ENCODE peak calls at places on chromosomes 1 and 21, in six cellular contexts. P is transverse colon, Z is AG09309, L is ovary, Y is brain microvascular endothelial cell, X is dorsolateral prefrontal cortex. W is an unnamed sample.

GRCh38 chr1:15684468-15685283 is 556 bp downstream of the PLEKHM2 start:
- DNase-seq in P (peak; percentile 47), Z (no peak), L (peak; percentile 33), Y (no peak), X (peak; percentile 53), W (no peak)

GRCh38 chr21:33036430-33037162 is 10.9 kb downstream of the OLIG2 start:
- DNase-seq in P (no peak), Z (peak; percentile 13), L (no peak), Y (peak; percentile 55), X (no peak), W (no peak)

GRCh38 chr1:42963378-42964005 is 4.8 kb upstream of the SLC2A1 start:
- DNase-seq in P (no peak), Z (no peak), L (no peak), Y (peak; percentile 63), X (no peak), W (peak; percentile 73)

GRCh38 chr1:155000475-155000724 is 2.2 kb upstream of the ZBTB7B start:
- DNase-seq in P (peak; percentile 57), Z (no peak), L (no peak), Y (no peak), X (no peak), W (no peak)

GRCh38 chr1:102790997-102791396 is 317.3 kb downstream of the COL11A1 start:
- DNase-seq in P (no peak), Z (no peak), L (no peak), Y (peak; percentile 19), X (no peak), W (no peak)

GRCh38 chr1:3304692-3305091 is 149.8 kb upstream of the ARHGEF16 start:
- DNase-seq in P (no peak), Z (no peak), L (no peak), Y (no peak), X (no peak), W (no peak)

GRCh38 chr1:37143818-37144217 is 109.5 kb upstream of the GRIK3 start:
- DNase-seq in P (no peak), Z (no peak), L (no peak), Y (no peak), X (no peak), W (no peak)

GRCh38 chr1:41501581-41501980 is 17.1 kb upstream of the EDN2 start:
- DNase-seq in P (peak; percentile 92), Z (no peak), L (no peak), Y (no peak), X (no peak), W (no peak)

GRCh38 chr1:41493117-41493536 is 8.6 kb upstream of the EDN2 start:
- DNase-seq in P (no peak), Z (no peak), L (no peak), Y (peak; percentile 91), X (no peak), W (peak; percentile 88)

GRCh38 chr1:56477164-56478111 is 101.9 kb downstream of the PLPP3 start:
- DNase-seq in P (peak; percentile 52), Z (no peak), L (peak; percentile 83), Y (peak; percentile 42), X (peak; percentile 72), W (no peak)

GRCh38 chr1:180168786-180169640 is 14.3 kb downstream of the QSOX1 start:
- DNase-seq in P (peak; percentile 83), Z (no peak), L (no peak), Y (no peak), X (no peak), W (no peak)
- TF ChIP-seq CTCF in P (peak; percentile 68), Z (peak; percentile 67), L (no peak), Y (peak; percentile 88), X (peak; percentile 23), W (peak; percentile 82)

GRCh38 chr1:22447581-22448215 is 4.0 kb upstream of the ZBTB40 start:
- DNase-seq in P (no peak), Z (peak; percentile 52), L (peak; percentile 22), Y (peak; percentile 84), X (no peak), W (peak; percentile 27)
- H3K4me3 ChIP-seq in P (no peak overlapping the region), Z (no peak overlapping the region), L (no peak overlapping the region), Y (no peak overlapping the region), X (no peak overlapping the region), W (no peak overlapping the region)

GRCh38 chr1:70486676-70487470 is 75.8 kb downstream of the CTH start:
- DNase-seq in P (no peak), Z (peak; percentile 62), L (peak; percentile 75), Y (peak; percentile 88), X (no peak), W (peak; percentile 74)
- TF ChIP-seq CTCF in P (no peak), Z (no peak), L (no peak), Y (peak; percentile 15), X (no peak), W (no peak)

GRCh38 chr1:203480525-203481084 is 5.0 kb downstream of the PRELP start:
- DNase-seq in P (peak; percentile 91), Z (peak; percentile 86), L (peak; percentile 82), Y (peak; percentile 40), X (no peak), W (no peak)
- H3K4me3 ChIP-seq in P (no peak overlapping the region), Z (no peak overlapping the region), L (peak overlapping the region; percentile 62), Y (no peak overlapping the region), X (no peak overlapping the region), W (no peak overlapping the region)

GRCh38 chr1:147665521-147665920 is 4.8 kb downstream of the ACP6 start:
- DNase-seq in P (no peak), Z (no peak), L (no peak), Y (peak; percentile 19), X (no peak), W (no peak)
- TF ChIP-seq CTCF in P (no peak), Z (peak; percentile 17), L (no peak), Y (peak; percentile 58), X (no peak), W (peak; percentile 57)

DNA sequence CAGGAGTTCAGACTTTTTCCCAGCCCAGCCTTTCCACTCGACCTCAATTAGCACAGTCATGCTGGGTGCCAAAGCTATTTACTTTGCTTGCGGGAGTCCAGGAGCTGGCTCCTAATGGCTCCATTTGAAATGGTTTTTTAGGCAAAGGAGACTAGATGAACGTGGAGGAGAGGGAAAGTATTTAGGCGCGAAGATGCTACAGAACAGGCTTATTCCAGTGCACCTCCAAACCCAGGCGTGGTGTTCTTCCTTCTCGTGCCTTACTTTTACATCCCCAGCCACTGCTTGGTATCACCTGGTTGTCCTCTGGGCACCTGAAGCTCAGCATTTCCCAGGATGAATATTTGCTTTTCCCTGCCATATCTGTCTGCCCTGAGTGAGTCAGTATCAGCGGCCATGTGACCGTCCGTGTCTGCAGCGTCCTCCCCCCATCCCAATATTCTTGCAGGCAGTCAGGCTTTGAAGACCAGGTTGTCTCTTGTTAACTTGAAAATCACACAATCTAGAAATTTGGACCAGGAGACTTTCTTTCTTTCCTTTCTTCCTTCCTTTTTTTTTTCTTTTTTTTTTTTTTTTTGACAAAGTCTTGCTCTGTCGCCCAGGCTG is 198.5 kb downstream of the DYRK1A start:
- DNase-seq in P (no peak), Z (no peak), L (no peak), Y (peak; percentile 48), X (no peak), W (peak; percentile 53)
- H3K4me3 ChIP-seq in P (peak overlapping the region; percentile 92), Z (peak overlapping the region; percentile 66), L (no peak overlapping the region), Y (peak overlapping the region; percentile 65), X (peak overlapping the region; percentile 77), W (peak overlapping the region; percentile 11)

GRCh38 chr1:86750530-86750929 is 46.2 kb downstream of the SH3GLB1 start:
- DNase-seq in P (no peak), Z (no peak), L (no peak), Y (no peak), X (no peak), W (no peak)

GRCh38 chr1:86750076-86750475 is 45.7 kb downstream of the SH3GLB1 start:
- DNase-seq in P (no peak), Z (no peak), L (no peak), Y (no peak), X (no peak), W (no peak)

GRCh38 chr1:86754265-86754974 is 50.0 kb downstream of the SH3GLB1 start:
- DNase-seq in P (no peak), Z (no peak), L (no peak), Y (no peak), X (no peak), W (no peak)

GRCh38 chr1:86756062-86756406 is 51.7 kb downstream of the SH3GLB1 start:
- DNase-seq in P (no peak), Z (no peak), L (no peak), Y (no peak), X (no peak), W (no peak)

GRCh38 chr1:86753700-86754099 is 49.3 kb downstream of the SH3GLB1 start:
- DNase-seq in P (no peak), Z (no peak), L (no peak), Y (no peak), X (no peak), W (no peak)
- TF ChIP-seq CTCF in P (no peak), Z (peak; percentile 21), L (no peak), Y (peak; percentile 52), X (no peak), W (peak; percentile 11)